ENCODE peak calls at places on chromosomes 11 and 22, in ten cellular contexts. S is cardiac muscle cell; P is BJ; V is LoVo; H is NCI-H2029 treated with DMSO at 0.1 percent for 48 hours; U is progenitor cell of endocrine pancreas; I is amniotic epithelial cell; Z is stimulated activated CD4-positive, alpha-beta T cell treated with anti-CD3 and anti-CD28 coated beads, Interleukin-12 subunit alpha, Interleukin-12 subunit beta, amount 100 ng/mL, for 4 hours; F is naive thymus-derived CD4-positive, alpha-beta T cell; Y is left kidney. A is an unnamed sample.
A peak's percentile ranks its signal among the peaks of the same experiment; 100 is the strongest.

GRCh38 chr22:43723816-43724215 is 88.3 kb downstream of the EFCAB6 start:
- DNase-seq in Z (no peak), H (no peak), I (no peak), P (no peak), V (no peak), Y (no peak), F (no peak), S (peak; percentile 43), U (no peak), A (no peak)

GRCh38 chr22:46965552-46966494 is 203.4 kb downstream of the TBC1D22A start:
- DNase-seq in I (no peak), Y (no peak), V (no peak), F (no peak), Z (no peak), H (no peak), P (no peak), U (no peak), S (peak; percentile 13), A (no peak)

GRCh38 chr11:3855808-3856491 is 486 bp downstream of the STIM1 start:
- DNase-seq in Y (peak; percentile 74), S (no peak), P (no peak), F (no peak), V (peak; percentile 27), H (no peak), U (peak; percentile 24), I (no peak), Z (peak; percentile 32), A (no peak)

GRCh38 chr11:76316726-76317125 is 64.2 kb downstream of the THAP12 start:
- DNase-seq in V (no peak), F (no peak), Z (no peak), I (no peak), P (no peak), U (no peak), S (no peak), H (no peak), Y (no peak), A (no peak)

GRCh38 chr11:2266586-2267305 is 3.6 kb downstream of the ASCL2 start:
- DNase-seq in H (no peak), U (no peak), I (no peak), Z (no peak), V (no peak), Y (no peak), S (no peak), P (no peak), F (no peak), A (no peak)

GRCh38 chr22:39690901-39691620 is 120.5 kb downstream of the CACNA1I start:
- DNase-seq in I (peak; percentile 15), Y (peak; percentile 92), V (no peak), P (no peak), H (no peak), S (peak; percentile 20), F (no peak), U (no peak), Z (peak; percentile 29), A (no peak)

GRCh38 chr11:131192628-131193027 is 177.8 kb upstream of the NTM start:
- DNase-seq in S (no peak), I (no peak), Y (no peak), U (no peak), P (no peak), V (no peak), F (no peak), Z (no peak), H (no peak), A (no peak)

GRCh38 chr11:95922536-95923440 is 1.1 kb downstream of the MTMR2 start:
- DNase-seq in P (no peak), Y (peak; percentile 11), I (no peak), V (no peak), F (no peak), U (no peak), H (no peak), S (peak; percentile 20), Z (no peak), A (no peak)

GRCh38 chr11:2214527-2215229 is 43.1 kb upstream of the TH start:
- DNase-seq in I (no peak), U (no peak), V (no peak), Z (no peak), P (no peak), Y (peak; percentile 58), H (no peak), F (no peak), S (no peak), A (no peak)

A was measured in fibroblast of villous mesenchyme.